ENCODE peak calls at places on chromosomes 5 and 9, in five cellular contexts. L is body of pancreas, G is GM23338, K is HFF-Myc, V is AG04450. B is an unnamed sample.

GRCh38 chr5:166342330-166342891 is 1949.0 kb upstream of the WWC1 start:
- DNase-seq in L (no peak), G (no peak), K (no peak), V (no peak), B (no peak)

GRCh38 chr9:33264473-33265177 is at the start of the genes BAG1 and CHMP5:
- DNase-seq in L (peak; percentile 100), G (peak; percentile 100), K (peak; percentile 96), V (peak; percentile 99), B (peak; percentile 96)

GRCh38 chr5:68344447-68345111 is 129.0 kb downstream of the PIK3R1 start:
- DNase-seq in L (no peak), G (no peak), K (no peak), V (no peak), B (no peak)

GRCh38 chr5:6792911-6793451 is 79.7 kb downstream of the TENT4A start:
- DNase-seq in L (no peak), G (no peak), K (no peak), V (no peak), B (no peak)

GRCh38 chr5:120258123-120258522 is 206.0 kb upstream of the PRR16 start:
- DNase-seq in L (no peak), G (no peak), K (no peak), V (no peak), B (no peak)

GRCh38 chr5:176870110-176870591 is 29.0 kb downstream of the HK3 start:
- DNase-seq in L (peak; percentile 24), G (peak; percentile 84), K (no peak), V (peak; percentile 3), B (no peak)

GRCh38 chr5:68505917-68506860 is 290.6 kb downstream of the PIK3R1 start:
- DNase-seq in L (no peak), G (no peak), K (no peak), V (no peak), B (no peak)

GRCh38 chr5:51902512-51902911 is 519.3 kb downstream of the ISL1 start:
- DNase-seq in L (no peak), G (no peak), K (no peak), V (no peak), B (no peak)

GRCh38 chr5:168314735-168315411 is 23.4 kb downstream of the WWC1 start:
- DNase-seq in L (peak; percentile 93), G (peak; percentile 59), K (peak; percentile 52), V (peak; percentile 84), B (peak; percentile 86)

GRCh38 chr5:106097308-106097707 is 1573.4 kb downstream of the EFNA5 start:
- DNase-seq in L (no peak), G (no peak), K (no peak), V (no peak), B (no peak)

GRCh38 chr5:72531496-72532190 is 24.4 kb upstream of the ZNF366 start:
- DNase-seq in L (no peak), G (no peak), K (no peak), V (no peak), B (peak; percentile 55)

GRCh38 chr9:124980434-124980833 is 39.6 kb upstream of the GOLGA1 start:
- DNase-seq in L (no peak), G (no peak), K (no peak), V (no peak), B (no peak)

GRCh38 chr5:149256451-149256850 is 15.2 kb upstream of the AFAP1L1 start:
- DNase-seq in L (no peak), G (no peak), K (no peak), V (no peak), B (no peak)

GRCh38 chr9:99176527-99177013 is 45.2 kb downstream of the ALG2 start:
- DNase-seq in L (no peak), G (no peak), K (no peak), V (no peak), B (no peak)

GRCh38 chr5:171433952-171434676 is 14.7 kb downstream of the FGF18 start:
- DNase-seq in L (no peak), G (no peak), K (no peak), V (no peak), B (no peak)

GRCh38 chr9:93958121-93958874 is 3.1 kb upstream of the BARX1 start:
- DNase-seq in L (no peak), G (peak; percentile 51), K (no peak), V (no peak), B (no peak)

GRCh38 chr5:119070578-119070827 is 384 bp upstream of the DMXL1 start:
- DNase-seq in L (peak; percentile 88), G (peak; percentile 93), K (no peak), V (no peak), B (no peak)

GRCh38 chr5:84437673-84438315 is 53.1 kb upstream of the EDIL3 start:
- DNase-seq in L (no peak), G (no peak), K (no peak), V (peak; percentile 30), B (peak; percentile 73)

GRCh38 chr5:89847743-89848142 is 561.8 kb downstream of the CETN3 start:
- DNase-seq in L (no peak), G (no peak), K (no peak), V (no peak), B (peak; percentile 50)

GRCh38 chr9:89814340-89815040 is 209.7 kb downstream of the GADD45G start:
- DNase-seq in L (no peak), G (no peak), K (no peak), V (no peak), B (no peak)

GRCh38 chr5:73625905-73626811 is at the start of gene ARHGEF28:
- DNase-seq in L (peak; percentile 87), G (peak; percentile 72), K (no peak), V (no peak), B (no peak)

GRCh38 chr5:84885479-84886258 is 501.0 kb upstream of the EDIL3 start:
- DNase-seq in L (no peak), G (no peak), K (no peak), V (peak; percentile 51), B (no peak)

GRCh38 chr5:144941-145340 is 46.4 kb upstream of the LRRC14B start:
- DNase-seq in L (no peak), G (no peak), K (no peak), V (no peak), B (no peak)

GRCh38 chr5:56480305-56481146 is 247.4 kb upstream of the ANKRD55 start:
- DNase-seq in L (peak; percentile 43), G (peak; percentile 74), K (no peak), V (no peak), B (peak; percentile 66)

GRCh38 chr5:126014691-126015090 is 408.5 kb upstream of the GRAMD2B start:
- DNase-seq in L (no peak), G (no peak), K (no peak), V (no peak), B (no peak)

GRCh38 chr9:2640570-2640969 is 19.0 kb downstream of the VLDLR start:
- DNase-seq in L (no peak), G (no peak), K (no peak), V (no peak), B (no peak)

GRCh38 chr5:29077451-29077850 is 2039.1 kb upstream of the CDH9 start:
- DNase-seq in L (no peak), G (no peak), K (no peak), V (no peak), B (no peak)

GRCh38 chr5:29085142-29085541 is 2046.8 kb upstream of the CDH9 start:
- DNase-seq in L (no peak), G (no peak), K (no peak), V (no peak), B (no peak)

DNA sequence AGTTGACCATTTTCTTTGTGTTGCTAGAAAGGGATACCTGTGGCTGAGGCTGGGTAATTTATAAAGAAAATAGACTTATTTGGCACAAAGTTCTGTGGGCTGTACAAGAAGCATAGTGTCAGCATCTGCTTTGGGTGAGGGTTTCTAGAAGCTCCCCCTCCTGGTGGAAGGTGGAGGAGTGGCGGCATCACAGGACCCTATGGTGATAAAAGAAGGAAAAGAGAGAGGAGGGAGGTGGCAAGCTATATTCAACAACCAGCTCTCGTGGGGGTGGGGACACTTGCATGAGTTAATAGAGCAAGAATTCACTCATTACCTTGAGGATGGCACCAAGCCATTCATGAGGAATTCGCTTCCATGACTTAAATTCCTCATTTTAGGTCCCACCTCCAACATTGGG is 2041.4 kb upstream of the CDH9 start:
- DNase-seq in L (no peak), G (peak; percentile 70), K (no peak), V (no peak), B (no peak)
- TF ChIP-seq CTCF in L (no peak), G (peak; percentile 75), K (no peak), V (no peak), B (peak; percentile 32)

GRCh38 chr5:142324871-142325676 is at the start of gene SPRY4:
- DNase-seq in L (peak; percentile 87), G (peak; percentile 98), K (peak; percentile 96), V (peak; percentile 97), B (peak; percentile 95)

GRCh38 chr5:142326480-142326938 is 1.7 kb upstream of the SPRY4 start:
- DNase-seq in L (no peak), G (no peak), K (no peak), V (no peak), B (no peak)

GRCh38 chr5:142324377-142324870 is 397 bp downstream of the SPRY4 start:
- DNase-seq in L (peak; percentile 32), G (no peak), K (no peak), V (no peak), B (no peak)

GRCh38 chr5:142327111-142327842 is 2.5 kb upstream of the SPRY4 start:
- DNase-seq in L (no peak), G (peak; percentile 65), K (no peak), V (no peak), B (no peak)

DNA sequence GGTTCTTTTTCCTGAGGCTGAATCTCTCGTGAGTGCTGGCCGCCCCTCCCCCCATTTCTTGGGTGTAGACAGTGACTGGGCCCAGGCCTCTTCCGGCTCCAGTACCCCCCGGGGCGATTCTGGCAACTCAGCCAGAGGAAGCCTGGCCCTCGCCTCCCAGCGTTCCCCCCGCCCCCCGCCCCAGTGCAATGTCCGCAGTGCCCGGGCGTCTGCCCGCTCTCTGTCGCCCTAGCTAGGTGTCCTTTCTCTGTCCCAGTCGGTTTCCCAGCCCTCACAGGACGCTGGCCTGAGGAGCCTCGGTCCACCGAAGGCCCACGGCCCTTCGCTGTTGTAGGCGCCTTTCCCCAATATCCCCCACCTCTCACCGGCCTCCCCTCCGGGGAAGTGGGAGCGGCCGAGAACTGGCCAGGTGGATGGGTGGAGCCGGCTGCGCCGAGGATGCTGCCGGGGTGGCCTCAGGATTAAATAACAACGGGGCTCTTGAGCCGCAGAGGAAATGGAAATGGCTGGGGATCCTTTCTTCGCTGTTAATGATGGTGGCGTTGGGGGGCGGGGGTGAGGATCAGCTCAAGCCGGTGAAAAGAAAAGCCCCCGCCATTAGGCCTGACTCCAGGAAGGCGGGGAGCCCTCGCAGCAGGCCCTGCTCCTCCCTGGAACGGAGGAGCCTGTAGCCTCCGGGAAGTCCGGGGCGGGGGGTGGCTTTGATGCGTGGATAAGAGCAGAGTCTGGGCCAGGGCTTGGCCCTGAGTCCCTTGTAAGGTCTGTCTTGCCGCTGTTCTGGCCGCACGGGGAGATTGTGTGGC is 1.1 kb upstream of the SPRY4 start:
- DNase-seq in L (peak; percentile 52), G (peak; percentile 94), K (no peak), V (no peak), B (no peak)
- H3K4me3 ChIP-seq in L (no peak overlapping the region), G (peak overlapping the region; percentile 98), K (peak overlapping the region; percentile 98), V (peak overlapping the region; percentile 69), B (peak overlapping the region; percentile 93)

GRCh38 chr9:134419684-134420076 is 93.4 kb downstream of the RXRA start:
- DNase-seq in L (no peak), G (peak; percentile 74), K (no peak), V (no peak), B (no peak)
- TF ChIP-seq CTCF in L (peak; percentile 31), G (peak; percentile 54), K (peak; percentile 34), V (no peak), B (peak; percentile 55)

DNA sequence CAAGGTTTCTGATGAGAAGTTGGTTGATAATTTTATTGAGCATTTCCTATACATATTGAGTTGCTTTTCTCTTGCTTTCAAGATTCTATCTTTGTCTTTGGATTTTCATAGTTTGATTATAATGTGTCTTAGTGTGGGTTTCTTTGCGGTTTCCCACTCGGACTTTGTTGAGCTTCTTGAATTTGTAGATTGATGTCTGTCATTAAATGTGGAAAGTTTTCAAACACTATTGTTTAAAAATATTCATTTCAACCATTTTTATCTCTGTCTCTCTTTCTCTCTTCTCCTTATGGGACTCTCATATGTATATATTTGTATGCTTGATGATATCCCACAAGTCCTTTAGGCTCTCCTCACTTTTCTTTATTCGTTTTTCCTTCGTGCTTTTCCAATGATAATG is 18.5 kb upstream of the PCDHA1 start:
- DNase-seq in L (no peak), G (no peak), K (no peak), V (no peak), B (no peak)
- H3K4me3 ChIP-seq in L (no peak overlapping the region), G (no peak overlapping the region), K (no peak overlapping the region), V (no peak overlapping the region), B (no peak overlapping the region)